ENCODE peak calls at places on chromosomes 3 and 15, in ten cellular contexts. P is PC-3, G is fibroblast of lung, T is keratinocyte, I is HCT116, Y is mammary epithelial cell, K is MM.1S, B is neural progenitor cell, H is astrocyte, Q is GM12878. M is an unnamed sample.

GRCh38 chr3:131597816-131598215 is 95.0 kb upstream of the MRPL3 start:
- DNase-seq in P (no peak), G (no peak), T (no peak), I (no peak), Y (no peak), K (no peak), B (no peak), H (no peak), Q (no peak), M (no peak)

GRCh38 chr15:89400121-89400996 is 65.7 kb upstream of the POLG start:
- DNase-seq in P (no peak), G (no peak), T (no peak), I (no peak), Y (no peak), K (peak), B (peak), H (no peak), Q (no peak), M (no peak)

GRCh38 chr3:111244760-111245159 is 173.1 kb downstream of the NECTIN3 start:
- DNase-seq in P (no peak), G (no peak), T (no peak), I (no peak), Y (no peak), K (no peak), B (peak), H (no peak), Q (no peak), M (peak)

GRCh38 chr3:143596957-143597642 is 251.2 kb downstream of the SLC9A9 start:
- DNase-seq in P (no peak), G (no peak), T (no peak), I (no peak), Y (no peak), K (no peak), B (peak), H (no peak), Q (no peak), M (no peak)

GRCh38 chr3:197165890-197166289 is 132.5 kb downstream of the DLG1 start:
- DNase-seq in P (no peak), G (no peak), T (no peak), I (no peak), Y (no peak), K (no peak), B (no peak), H (no peak), Q (no peak), M (no peak)

GRCh38 chr15:78421241-78421994 is 16.6 kb upstream of the IREB2 start:
- DNase-seq in P (no peak), G (no peak), T (no peak), I (no peak), Y (no peak), K (no peak), B (no peak), H (no peak), Q (no peak), M (peak)

GRCh38 chr15:64232400-64232799 is 69.6 kb upstream of the PPIB start:
- DNase-seq in P (peak), G (peak), T (no peak), I (no peak), Y (peak), K (no peak), B (no peak), H (peak), Q (no peak), M (peak)

GRCh38 chr3:43995078-43995928 is 246.4 kb upstream of the TOPAZ1 start:
- DNase-seq in P (peak), G (peak), T (no peak), I (no peak), Y (peak), K (peak), B (peak), H (no peak), Q (no peak), M (peak)

GRCh38 chr3:25040739-25041138 is 387.3 kb upstream of the RARB start:
- DNase-seq in P (no peak), G (peak), T (no peak), I (no peak), Y (no peak), K (no peak), B (no peak), H (peak), Q (no peak), M (peak)

GRCh38 chr3:128483657-128484403 is 9.2 kb downstream of the GATA2 start:
- DNase-seq in P (no peak), G (no peak), T (no peak), I (no peak), Y (no peak), K (no peak), B (peak), H (no peak), Q (no peak), M (peak)
- H2AFZ ChIP-seq in P (no peak), G (no peak), T (no peak), I (no peak), Y (no peak), K (no peak), B (no peak), H (no peak), Q (no peak), M (peak)

GRCh38 chr3:129558772-129559564 is 16.0 kb downstream of the H1-8 start:
- DNase-seq in P (no peak), G (peak), T (no peak), I (no peak), Y (no peak), K (peak), B (no peak), H (peak), Q (no peak), M (peak)
- H3K4me3 ChIP-seq in P (no peak), G (no peak), T (no peak), I (no peak), Y (no peak), K (no peak), B (no peak), H (no peak), Q (no peak), M (no peak)

DNA sequence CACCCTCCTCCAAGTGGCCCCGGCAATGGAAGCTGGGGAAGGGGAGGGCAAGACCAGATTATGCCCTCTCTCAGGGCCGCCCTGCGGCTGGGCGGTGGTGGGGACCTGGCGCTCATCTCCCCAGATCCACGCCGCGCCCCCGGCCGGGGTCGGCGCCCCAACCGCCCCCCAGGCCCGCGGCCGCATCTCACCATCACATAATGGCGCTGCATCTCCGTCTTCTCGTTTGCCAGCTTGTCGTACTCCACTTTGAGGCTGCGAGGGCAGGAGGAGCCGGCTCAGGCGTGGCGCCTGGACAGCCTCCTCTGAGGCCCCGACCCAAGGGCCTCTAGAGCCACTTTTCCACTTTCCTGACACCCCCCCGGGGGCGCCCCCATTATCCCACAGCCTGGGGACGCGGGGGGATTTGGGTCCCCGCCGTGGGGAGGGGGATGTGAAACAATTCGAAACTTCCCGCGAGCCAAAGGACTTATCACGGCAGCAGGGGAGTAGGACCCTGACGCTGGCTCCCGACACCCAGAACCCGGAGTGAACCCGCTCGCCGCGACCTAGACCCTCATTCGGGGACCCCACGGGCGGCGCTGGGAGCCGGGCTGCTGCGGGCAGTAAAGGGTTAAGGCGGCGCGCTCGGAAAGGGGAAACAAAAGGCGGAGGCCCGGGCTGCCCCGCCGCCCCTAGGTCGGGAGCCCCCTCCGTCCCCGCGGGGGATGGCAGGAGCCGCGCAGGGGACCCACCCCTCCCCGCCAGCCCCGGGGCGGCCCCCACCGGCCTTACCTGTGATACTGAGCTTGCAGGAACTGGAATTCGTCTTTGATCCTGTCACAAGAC is 2.1 kb downstream of the TLE3 start:
- DNase-seq in P (peak), G (no peak), T (no peak), I (no peak), Y (peak), K (peak), B (peak), H (no peak), Q (no peak), M (peak)
- TF ChIP-seq EZH2 in P (no peak), G (no peak), T (no peak), I (no peak), Y (no peak), K (no peak), B (no peak), H (no peak), Q (no peak), M (no peak)

GRCh38 chr15:50059883-50060282 is 59.1 kb downstream of the ATP8B4 start:
- DNase-seq in P (no peak), G (no peak), T (no peak), I (no peak), Y (no peak), K (no peak), B (no peak), H (no peak), Q (no peak), M (peak)
- H2AFZ ChIP-seq in P (no peak), G (no peak), T (no peak), I (no peak), Y (no peak), K (peak), B (peak), H (no peak), Q (no peak), M (peak)

GRCh38 chr15:44727462-44728231 is 8.7 kb upstream of the TRIM69 start:
- DNase-seq in P (no peak), G (no peak), T (no peak), I (no peak), Y (peak), K (no peak), B (no peak), H (no peak), Q (no peak), M (no peak)
- H3K4me3 ChIP-seq in P (peak), G (no peak), T (no peak), I (peak), Y (no peak), K (no peak), B (no peak), H (no peak), Q (peak), M (peak)

GRCh38 chr3:184380627-184381260 is 890 bp downstream of the CHRD start:
- DNase-seq in P (no peak), G (no peak), T (no peak), I (no peak), Y (no peak), K (no peak), B (no peak), H (no peak), Q (no peak), M (peak)
- TF ChIP-seq EZH2 in P (peak), G (peak), T (peak), I (no peak), Y (peak), K (peak), B (peak), H (peak), Q (peak), M (peak)

GRCh38 chr3:63442918-63443317 is 164.8 kb downstream of the SYNPR start:
- DNase-seq in P (no peak), G (no peak), T (no peak), I (no peak), Y (no peak), K (no peak), B (no peak), H (no peak), Q (no peak), M (no peak)
- H2AFZ ChIP-seq in P (no peak), G (no peak), T (no peak), I (no peak), Y (no peak), K (no peak), B (no peak), H (no peak), Q (no peak), M (no peak)

GRCh38 chr15:85821545-85821944 is 26.8 kb upstream of the KLHL25 start:
- DNase-seq in P (no peak), G (no peak), T (no peak), I (no peak), Y (no peak), K (no peak), B (no peak), H (no peak), Q (no peak), M (no peak)
- H3K4me3 ChIP-seq in P (no peak), G (no peak), T (no peak), I (no peak), Y (no peak), K (no peak), B (no peak), H (no peak), Q (no peak), M (no peak)

DNA sequence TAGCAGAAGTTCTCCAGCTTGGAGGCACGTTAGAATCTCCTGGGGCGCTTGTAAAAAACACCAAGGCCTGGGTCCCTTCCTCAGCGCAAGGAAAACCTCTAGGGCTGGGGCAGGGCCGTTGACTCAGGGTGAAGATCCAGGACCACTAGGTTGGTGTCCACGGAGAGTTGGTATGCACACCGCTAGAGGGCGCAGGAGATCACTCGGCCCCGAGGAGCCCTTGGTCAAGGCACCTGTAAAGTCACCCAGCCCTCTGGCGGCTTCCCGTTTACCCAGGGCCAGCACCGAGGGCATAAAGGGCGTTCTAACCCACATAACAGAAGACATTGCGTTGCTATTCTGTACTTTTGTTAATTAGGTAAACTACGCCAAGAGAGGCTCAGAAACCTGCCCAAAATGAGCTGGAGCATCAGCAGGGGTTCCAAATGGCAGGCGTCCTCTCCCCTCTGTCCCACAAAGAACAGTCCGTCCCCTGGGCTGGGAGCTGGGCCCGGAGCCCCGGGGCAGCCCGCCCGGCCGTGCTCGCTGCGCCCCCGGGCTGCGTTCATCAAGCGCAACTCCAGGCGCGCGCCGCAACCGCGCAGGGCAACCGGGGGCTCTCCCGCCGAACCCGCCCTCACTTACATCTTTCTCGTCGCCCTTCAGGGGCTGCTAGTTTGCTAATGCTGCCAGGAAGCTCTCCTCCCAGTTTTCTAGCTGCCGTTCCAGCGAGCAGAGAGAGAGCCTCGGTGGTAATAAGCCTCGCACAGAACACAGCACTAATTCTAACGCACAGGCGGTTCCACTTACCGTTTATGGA is 332.1 kb downstream of the ARRDC4 start:
- DNase-seq in P (peak), G (peak), T (peak), I (peak), Y (peak), K (peak), B (peak), H (no peak), Q (no peak), M (peak)
- TF ChIP-seq EZH2 in P (no peak), G (no peak), T (no peak), I (no peak), Y (no peak), K (no peak), B (peak), H (no peak), Q (no peak), M (no peak)

GRCh38 chr3:157581331-157581730 is 78.1 kb upstream of the VEPH1 start:
- DNase-seq in P (no peak), G (peak), T (no peak), I (no peak), Y (no peak), K (no peak), B (no peak), H (no peak), Q (no peak), M (peak)
- H2AFZ ChIP-seq in P (no peak), G (no peak), T (no peak), I (no peak), Y (no peak), K (no peak), B (no peak), H (no peak), Q (no peak), M (no peak)

M was measured in GM23248.